ENCODE peak calls at places on chromosomes 6 and 20, in ten cellular contexts. L, K, W, X, A, S, O, C, H and R are unnamed samples.

GRCh38 chr6:118283759-118284158 is 264.3 kb upstream of the PLN start:
- DNase-seq in O (peak; percentile 54), S (no peak), W (peak; percentile 15), L (peak; percentile 57), C (peak; percentile 41), A (no peak), K (peak; percentile 22), H (peak; percentile 41), X (peak; percentile 49), R (no peak)

GRCh38 chr20:43975096-43975768 is 60.6 kb downstream of the TOX2 start:
- DNase-seq in W (no peak), S (no peak), H (no peak), L (no peak), A (no peak), O (peak; percentile 38), K (peak; percentile 70), X (no peak), C (no peak), R (no peak)

GRCh38 chr20:48703107-48703506 is 124.7 kb downstream of the PREX1 start:
- DNase-seq in H (no peak), A (peak; percentile 27), X (no peak), K (no peak), O (peak; percentile 78), S (no peak), L (no peak), C (no peak), W (no peak), R (peak; percentile 32)

GRCh38 chr20:17967595-17968365 is 814 bp downstream of the SNX5 start:
- DNase-seq in C (no peak), S (no peak), A (no peak), W (no peak), H (peak; percentile 56), L (no peak), O (peak; percentile 47), K (no peak), X (no peak), R (no peak)

GRCh38 chr6:151723152-151723551 is 84.3 kb upstream of the ESR1 start:
- DNase-seq in W (peak; percentile 43), A (no peak), C (no peak), H (no peak), K (no peak), X (peak; percentile 25), L (no peak), S (no peak), O (no peak), R (no peak)

GRCh38 chr6:31041372-31041974 is 31.2 kb downstream of the MUC22 start:
- DNase-seq in O (no peak), C (no peak), L (no peak), H (peak; percentile 7), X (no peak), A (no peak), S (no peak), W (no peak), K (no peak), R (no peak)

GRCh38 chr6:102571236-102571908 is 1177.9 kb downstream of the GRIK2 start:
- DNase-seq in X (no peak), K (peak; percentile 5), W (no peak), L (no peak), O (no peak), S (no peak), C (no peak), A (no peak), H (no peak), R (no peak)

GRCh38 chr20:57996936-57997629 is 231.4 kb downstream of the ANKRD60 start:
- DNase-seq in K (no peak), H (peak; percentile 45), W (no peak), O (no peak), X (no peak), A (no peak), C (no peak), L (no peak), S (no peak), R (no peak)

GRCh38 chr20:51339721-51340450 is 202.6 kb downstream of the NFATC2 start:
- DNase-seq in O (no peak), X (peak; percentile 35), C (no peak), W (no peak), H (no peak), S (no peak), L (no peak), K (no peak), A (no peak), R (no peak)

GRCh38 chr6:106287215-106287614 is 38.3 kb downstream of the ATG5 start:
- DNase-seq in W (no peak), K (no peak), S (no peak), X (no peak), O (no peak), C (no peak), L (no peak), H (no peak), A (no peak), R (no peak)

GRCh38 chr20:64035066-64035932 is 683 bp upstream of the C20orf204 start:
- DNase-seq in L (no peak), K (no peak), S (no peak), X (no peak), A (no peak), C (no peak), W (peak; percentile 51), H (no peak), O (no peak), R (no peak)

GRCh38 chr6:136525586-136526195 is 24.5 kb downstream of the MAP7 start:
- DNase-seq in X (no peak), O (no peak), C (no peak), A (no peak), H (no peak), K (no peak), S (no peak), W (no peak), L (peak; percentile 34), R (no peak)

GRCh38 chr6:81985191-81985590 is 232.7 kb upstream of the TENT5A start:
- DNase-seq in C (no peak), H (no peak), A (no peak), L (no peak), K (no peak), W (no peak), O (no peak), X (no peak), S (no peak), R (no peak)

GRCh38 chr6:136983692-136984091 is 61.1 kb downstream of the IL20RA start:
- DNase-seq in S (no peak), O (no peak), K (no peak), X (no peak), W (no peak), A (no peak), C (no peak), H (no peak), L (no peak), R (no peak)

GRCh38 chr20:31691646-31692275 is 30.9 kb downstream of the BCL2L1 start:
- DNase-seq in S (no peak), K (no peak), H (no peak), W (peak; percentile 37), L (no peak), X (no peak), C (no peak), A (no peak), O (no peak), R (no peak)

GRCh38 chr6:75109757-75110156 is 96.1 kb downstream of the COL12A1 start:
- DNase-seq in S (no peak), H (no peak), X (no peak), K (no peak), W (no peak), C (no peak), L (no peak), O (no peak), A (no peak), R (no peak)

GRCh38 chr20:14633507-14633906 is 296.1 kb upstream of the FLRT3 start:
- DNase-seq in L (no peak), O (no peak), S (no peak), X (no peak), W (no peak), A (no peak), H (no peak), C (no peak), K (no peak), R (no peak)

GRCh38 chr6:57182017-57182432 is 9.9 kb downstream of the BAG2 start:
- DNase-seq in H (no peak), A (no peak), O (no peak), C (no peak), L (no peak), W (no peak), S (no peak), X (no peak), K (no peak), R (no peak)

GRCh38 chr6:170308761-170309160 is 2.2 kb downstream of the FAM120B start:
- DNase-seq in O (no peak), W (no peak), S (no peak), A (no peak), L (no peak), K (no peak), X (no peak), C (no peak), H (no peak), R (no peak)

GRCh38 chr6:113103618-113104390 is 753.3 kb upstream of the MARCKS start:
- DNase-seq in X (no peak), S (no peak), K (no peak), A (no peak), L (peak; percentile 20), C (no peak), W (no peak), O (no peak), H (no peak), R (no peak)

GRCh38 chr6:42939810-42940167 is 10.5 kb downstream of the CNPY3 start:
- DNase-seq in C (no peak), H (no peak), K (no peak), A (no peak), O (no peak), L (no peak), S (no peak), X (no peak), W (no peak), R (no peak)

GRCh38 chr6:55578537-55579363 is at the start of gene HMGCLL1:
- DNase-seq in K (no peak), A (peak; percentile 57), C (no peak), L (peak; percentile 82), W (no peak), O (no peak), S (peak; percentile 38), H (peak; percentile 12), X (peak; percentile 63), R (no peak)

GRCh38 chr20:48785801-48786200 is 42.0 kb downstream of the PREX1 start:
- DNase-seq in A (no peak), K (no peak), O (no peak), C (no peak), S (no peak), W (no peak), X (no peak), L (no peak), H (no peak), R (no peak)

GRCh38 chr6:165846123-165846966 is 183.3 kb upstream of the PDE10A start:
- DNase-seq in W (no peak), L (no peak), K (no peak), O (no peak), A (no peak), H (peak; percentile 89), S (no peak), X (no peak), C (no peak), R (no peak)

GRCh38 chr6:149860834-149861602 is 3.1 kb downstream of the LRP11 start:
- DNase-seq in W (no peak), O (no peak), K (no peak), H (no peak), A (no peak), X (peak; percentile 32), S (no peak), C (no peak), L (no peak), R (no peak)